ENCODE peak calls at places on chromosomes 3 and 15, in eight cellular contexts. Z is SK-N-SH, C is HCT116, R is A549, D is IMR-90, X is H1, U is HepG2, N is GM12878. M is an unnamed sample.

GRCh38 chr3:45775571-45776290 is 20.6 kb downstream of the SLC6A20 start:
- DNase-seq in Z (no peak), C (no peak), R (no peak), D (no peak), X (no peak), U (no peak), N (no peak), M (no peak)

GRCh38 chr3:46904303-46905190 is 27.0 kb downstream of the PTH1R start:
- DNase-seq in Z (no peak), C (no peak), R (no peak), D (no peak), X (no peak), U (no peak), N (no peak), M (no peak)

GRCh38 chr3:187944391-187945179 is 199.3 kb upstream of the BCL6 start:
- DNase-seq in Z (no peak), C (no peak), R (no peak), D (no peak), X (no peak), U (no peak), N (no peak), M (no peak)

GRCh38 chr3:101851833-101852232 is 2.5 kb downstream of the NFKBIZ start:
- DNase-seq in Z (no peak), C (no peak), R (no peak), D (no peak), X (no peak), U (no peak), N (no peak), M (no peak)

GRCh38 chr15:52673312-52673711 is 5.9 kb downstream of the ATOSA start:
- DNase-seq in Z (no peak), C (no peak), R (no peak), D (peak), X (no peak), U (no peak), N (no peak), M (no peak)

GRCh38 chr3:101689291-101689690 is 2.8 kb upstream of the RPL24 start:
- DNase-seq in Z (no peak), C (no peak), R (no peak), D (no peak), X (no peak), U (no peak), N (no peak), M (no peak)

GRCh38 chr3:173255555-173255954 is 114.5 kb upstream of the SPATA16 start:
- DNase-seq in Z (no peak), C (no peak), R (no peak), D (no peak), X (no peak), U (no peak), N (no peak), M (no peak)

GRCh38 chr15:49045691-49046112 is 544 bp downstream of the SECISBP2L start:
- DNase-seq in Z (no peak), C (no peak), R (peak), D (peak), X (no peak), U (peak), N (peak), M (peak)

GRCh38 chr3:59185586-59186381 is 136.0 kb upstream of the CFAP20DC start:
- DNase-seq in Z (no peak), C (no peak), R (no peak), D (peak), X (no peak), U (no peak), N (no peak), M (no peak)

GRCh38 chr15:33716025-33716424 is 252.3 kb upstream of the CHRM5 start:
- DNase-seq in Z (no peak), C (no peak), R (no peak), D (no peak), X (no peak), U (no peak), N (no peak), M (no peak)

GRCh38 chr3:188389711-188390346 is 235.9 kb downstream of the LPP start:
- DNase-seq in Z (no peak), C (no peak), R (no peak), D (no peak), X (no peak), U (no peak), N (no peak), M (no peak)

GRCh38 chr3:157464283-157464682 is 27.6 kb downstream of the PTX3 start:
- DNase-seq in Z (no peak), C (no peak), R (no peak), D (peak), X (no peak), U (no peak), N (no peak), M (no peak)

GRCh38 chr3:62622553-62623174 is 249.3 kb upstream of the FEZF2 start:
- DNase-seq in Z (peak), C (peak), R (peak), D (peak), X (no peak), U (peak), N (peak), M (peak)

GRCh38 chr3:141929341-141929995 is 53.0 kb downstream of the ATP1B3 start:
- DNase-seq in Z (no peak), C (no peak), R (no peak), D (no peak), X (no peak), U (no peak), N (no peak), M (no peak)

GRCh38 chr15:22845289-22845900 is 6.9 kb downstream of the NIPA2 start:
- DNase-seq in Z (no peak), C (no peak), R (no peak), D (peak), X (no peak), U (peak), N (no peak), M (no peak)

GRCh38 chr3:167863811-167864558 is 128.5 kb downstream of the SERPINI1 start:
- DNase-seq in Z (no peak), C (no peak), R (no peak), D (no peak), X (no peak), U (no peak), N (no peak), M (no peak)

GRCh38 chr15:62359416-62359815 is 194.3 kb upstream of the C2CD4B start:
- DNase-seq in Z (no peak), C (no peak), R (no peak), D (no peak), X (no peak), U (no peak), N (no peak), M (no peak)

GRCh38 chr15:67790610-67791319 is 34.5 kb upstream of the SKOR1 start:
- DNase-seq in Z (no peak), C (no peak), R (no peak), D (no peak), X (no peak), U (no peak), N (no peak), M (no peak)

GRCh38 chr3:18372786-18373405 is 52.2 kb downstream of the SATB1 start:
- DNase-seq in Z (no peak), C (no peak), R (no peak), D (no peak), X (no peak), U (no peak), N (no peak), M (no peak)

GRCh38 chr15:36609793-36610192 is 30.4 kb downstream of the CDIN1 start:
- DNase-seq in Z (no peak), C (no peak), R (no peak), D (no peak), X (no peak), U (no peak), N (no peak), M (no peak)

GRCh38 chr3:172012775-172013174 is 26.6 kb upstream of the FNDC3B start:
- DNase-seq in Z (no peak), C (no peak), R (no peak), D (no peak), X (no peak), U (no peak), N (no peak), M (no peak)

DNA sequence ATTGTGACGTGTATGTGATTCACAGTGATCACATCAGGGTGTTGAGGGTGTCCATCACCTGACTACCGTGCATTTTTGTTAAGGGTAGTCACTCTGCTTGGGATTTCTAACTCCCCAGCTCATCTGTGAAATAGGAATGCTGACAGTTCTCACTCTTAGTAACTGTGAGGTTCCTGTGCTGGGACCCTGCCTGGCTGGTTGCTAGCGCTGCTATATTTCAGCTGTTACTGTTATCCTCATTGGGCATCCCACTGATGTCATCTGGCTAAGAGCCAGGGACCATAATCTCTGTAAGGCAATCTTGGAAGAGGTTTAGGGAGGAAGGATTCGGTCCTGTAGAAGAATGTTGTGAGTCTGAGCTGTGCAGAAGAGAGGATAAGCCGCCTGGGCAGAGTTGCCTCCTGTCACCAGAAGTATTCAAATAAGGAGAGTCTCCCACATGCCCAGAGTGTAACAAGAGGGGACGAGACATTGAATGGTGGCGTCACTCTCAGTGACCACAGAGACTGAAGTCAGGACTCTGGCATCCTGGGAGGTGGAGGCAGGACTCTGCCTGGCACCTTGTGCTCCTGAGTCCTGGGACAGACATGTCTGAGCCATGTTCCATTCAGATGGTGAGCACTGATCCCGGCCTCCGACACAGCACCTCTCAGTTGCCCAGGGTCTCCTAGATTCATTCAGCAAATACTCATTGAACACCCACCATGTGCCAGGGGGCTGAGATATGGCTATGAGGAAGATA is 52.2 kb downstream of the FBLN2 start:
- DNase-seq in Z (peak), C (peak), R (peak), D (peak), X (no peak), U (no peak), N (no peak), M (no peak)
- TF ChIP-seq RAD21 in Z (no peak), C (no peak), R (no peak), D (no peak), X (no peak), U (no peak), N (no peak), M (no peak)

DNA sequence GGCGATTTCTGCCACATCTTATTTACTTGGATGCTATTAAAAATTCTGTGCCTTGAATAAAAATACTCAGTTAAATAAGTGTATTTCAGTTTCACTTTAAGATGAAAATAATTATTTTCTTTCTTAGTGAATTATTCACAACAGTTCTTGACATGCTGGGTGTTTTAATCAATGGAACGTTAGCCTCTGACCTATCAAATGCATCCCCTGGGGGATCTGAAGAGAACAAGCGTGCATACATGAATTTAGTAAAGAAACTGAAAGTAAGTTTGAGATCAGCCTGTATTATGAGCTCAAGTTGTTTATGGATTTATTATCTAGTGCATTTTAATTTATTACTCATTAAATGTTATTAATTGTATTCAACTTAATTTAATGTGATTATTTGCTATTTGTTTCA is 597 bp downstream of the P2RY12 start:
- DNase-seq in Z (no peak), C (no peak), R (no peak), D (no peak), X (no peak), U (no peak), N (no peak), M (no peak)
- TF ChIP-seq RAD21 in Z (no peak), C (no peak), R (no peak), D (no peak), X (no peak), U (no peak), N (no peak), M (no peak)

GRCh38 chr3:124847863-124848262 is 39.3 kb downstream of the ITGB5 start:
- DNase-seq in Z (peak), C (no peak), R (no peak), D (no peak), X (no peak), U (no peak), N (no peak), M (no peak)
- TF ChIP-seq RAD21 in Z (peak), C (no peak), R (no peak), D (no peak), X (no peak), U (no peak), N (no peak), M (no peak)

DNA sequence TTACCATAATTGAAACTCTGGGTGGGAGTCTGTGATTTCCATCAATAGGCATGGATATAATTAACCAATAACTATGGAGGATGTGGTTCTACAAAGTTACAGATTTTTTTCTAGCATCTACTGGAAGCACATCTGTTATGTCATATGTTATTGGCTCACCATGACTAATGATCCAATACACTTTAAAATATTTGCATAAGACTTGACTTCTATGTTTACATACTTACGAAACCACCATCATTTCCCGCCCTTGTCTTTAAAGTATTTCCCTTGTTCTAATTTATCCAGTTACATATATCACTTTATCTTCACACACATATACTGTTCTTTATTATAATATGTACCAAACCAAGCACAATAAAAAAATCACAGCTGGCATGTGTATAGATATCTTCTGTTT is 380.3 kb upstream of the CBLB start:
- DNase-seq in Z (no peak), C (no peak), R (no peak), D (peak), X (no peak), U (no peak), N (no peak), M (no peak)
- TF ChIP-seq RAD21 in Z (no peak), C (no peak), R (no peak), D (no peak), X (no peak), U (no peak), N (no peak), M (no peak)

GRCh38 chr15:41919954-41920538 is 26.2 kb upstream of the SPTBN5 start:
- DNase-seq in Z (no peak), C (no peak), R (no peak), D (peak), X (no peak), U (no peak), N (no peak), M (no peak)
- TF ChIP-seq RAD21 in Z (no peak), C (no peak), R (no peak), D (no peak), X (no peak), U (no peak), N (no peak), M (no peak)

GRCh38 chr3:191253089-191253799 is 54.2 kb downstream of the OSTN start:
- DNase-seq in Z (no peak), C (no peak), R (no peak), D (no peak), X (no peak), U (no peak), N (peak), M (no peak)

GRCh38 chr3:191254098-191254873 is 55.2 kb downstream of the OSTN start:
- DNase-seq in Z (no peak), C (no peak), R (no peak), D (no peak), X (no peak), U (no peak), N (no peak), M (no peak)

GRCh38 chr3:191256405-191256804 is 57.4 kb downstream of the OSTN start:
- DNase-seq in Z (no peak), C (no peak), R (no peak), D (no peak), X (no peak), U (no peak), N (no peak), M (no peak)

GRCh38 chr3:191257286-191257685 is 58.2 kb downstream of the OSTN start:
- DNase-seq in Z (no peak), C (no peak), R (no peak), D (no peak), X (no peak), U (no peak), N (no peak), M (no peak)

DNA sequence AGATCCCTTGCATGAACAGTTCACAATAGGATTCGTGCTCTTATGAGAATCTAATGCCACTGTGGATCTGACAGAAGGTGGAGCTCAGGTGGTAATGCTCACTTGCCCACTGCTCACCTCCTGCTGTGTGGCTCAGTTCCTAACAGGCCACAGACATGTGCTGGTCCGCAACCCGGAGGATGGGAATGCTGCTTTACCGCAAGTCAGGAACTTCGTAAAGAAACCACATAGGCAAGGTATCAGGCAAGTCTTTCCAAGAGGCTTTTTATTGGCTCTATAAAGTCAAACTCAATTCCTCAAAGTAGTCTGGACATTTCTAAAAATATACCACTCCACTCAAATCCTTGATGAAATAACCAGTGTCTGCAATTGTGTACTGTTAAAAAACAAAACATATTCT is 56.1 kb downstream of the OSTN start:
- DNase-seq in Z (no peak), C (no peak), R (no peak), D (no peak), X (no peak), U (no peak), N (no peak), M (no peak)
- TF ChIP-seq RAD21 in Z (no peak), C (no peak), R (no peak), D (no peak), X (no peak), U (no peak), N (no peak), M (no peak)